ENCODE peak calls at places on chromosomes 12 and 14, in ten cellular contexts. K, A, P, H, T, Z, C, E, N and W are unnamed samples.

GRCh38 chr14:104654119-104654518 is 35.3 kb upstream of the INF2 start:
- DNase-seq in A (no peak), K (no peak), H (no peak), P (no peak), E (no peak), N (no peak), Z (no peak), C (no peak), T (no peak), W (no peak)

GRCh38 chr12:63862187-63863107 is 17.9 kb downstream of the SRGAP1 start:
- DNase-seq in T (no peak), C (no peak), H (no peak), N (no peak), P (no peak), K (peak), E (no peak), A (peak), Z (peak), W (no peak)

GRCh38 chr12:118841588-118841987 is 139.8 kb upstream of the SRRM4 start:
- DNase-seq in T (no peak), E (no peak), P (no peak), K (no peak), C (no peak), Z (no peak), N (no peak), A (no peak), H (no peak), W (no peak)

GRCh38 chr12:7907009-7907408 is 29.0 kb downstream of the SLC2A3 start:
- DNase-seq in N (no peak), A (peak), P (no peak), Z (peak), C (no peak), H (no peak), K (peak), T (no peak), E (no peak), W (peak)

GRCh38 chr12:79897617-79898016 is 37.3 kb downstream of the PPP1R12A start:
- DNase-seq in E (no peak), H (no peak), A (peak), P (no peak), K (no peak), T (no peak), Z (peak), C (no peak), N (no peak), W (peak)

GRCh38 chr14:100617715-100618693 is 30.8 kb upstream of the BEGAIN start:
- DNase-seq in P (peak), A (no peak), E (no peak), C (no peak), N (no peak), H (peak), K (no peak), Z (peak), T (no peak), W (no peak)

GRCh38 chr12:110107369-110108281 is 16.5 kb upstream of the IFT81 start:
- DNase-seq in H (no peak), N (no peak), T (no peak), P (no peak), Z (peak), E (no peak), C (no peak), A (peak), K (peak), W (peak)

GRCh38 chr12:84507914-84508313 is 404.7 kb downstream of the SLC6A15 start:
- DNase-seq in A (no peak), K (peak), P (no peak), E (no peak), Z (no peak), T (no peak), H (no peak), N (no peak), C (no peak), W (no peak)

GRCh38 chr12:13234045-13234641 is 37.6 kb downstream of the EMP1 start:
- DNase-seq in A (peak), N (no peak), P (no peak), T (no peak), H (no peak), Z (peak), E (peak), K (peak), C (peak), W (peak)

GRCh38 chr12:40511341-40511740 is 180.9 kb upstream of the CNTN1 start:
- DNase-seq in K (no peak), N (no peak), A (no peak), P (no peak), C (no peak), E (no peak), Z (no peak), T (no peak), H (no peak), W (no peak)